ENCODE peak calls at places on chromosomes 4 and X, in six cellular contexts. N, C, Z, R, I and L are unnamed samples.
A peak's percentile ranks its signal among the peaks of the same experiment; 100 is the strongest.

GRCh38 chr4:184807261-184807660 is 18.5 kb downstream of the ACSL1 start:
- DNase-seq in N (no peak), C (no peak), Z (no peak), R (no peak), I (peak; percentile 26), L (no peak)

GRCh38 chrX:153649915-153650782 is 3.1 kb downstream of the DUSP9 start:
- DNase-seq in N (no peak), C (no peak), Z (no peak), R (no peak), I (no peak), L (no peak)

GRCh38 chrX:49727847-49728246 is 32.1 kb upstream of the PAGE1 start:
- DNase-seq in N (no peak), C (no peak), Z (no peak), R (no peak), I (no peak), L (no peak)

GRCh38 chrX:9871871-9872270 is 85.6 kb downstream of the SHROOM2 start:
- DNase-seq in N (no peak), C (no peak), Z (peak; percentile 9), R (no peak), I (peak; percentile 80), L (no peak)

GRCh38 chr4:55498051-55498450 is 48.7 kb downstream of the CLOCK start:
- DNase-seq in N (no peak), C (no peak), Z (peak; percentile 16), R (peak; percentile 12), I (peak; percentile 82), L (no peak)

GRCh38 chr4:82515705-82516104 is 46.1 kb downstream of the TMEM150C start:
- DNase-seq in N (no peak), C (no peak), Z (peak; percentile 53), R (peak; percentile 78), I (peak; percentile 45), L (no peak)

GRCh38 chrX:155870958-155871357 is 10.2 kb upstream of the VAMP7 start:
- DNase-seq in N (no peak), C (no peak), Z (no peak), R (no peak), I (no peak), L (no peak)

GRCh38 chr4:110682311-110682710 is 59.4 kb upstream of the PITX2 start:
- DNase-seq in N (no peak), C (no peak), Z (peak; percentile 10), R (peak; percentile 76), I (no peak), L (no peak)

GRCh38 chr4:165079476-165079875 is 25.8 kb downstream of the TRIM75 start:
- DNase-seq in N (no peak), C (no peak), Z (no peak), R (peak; percentile 45), I (peak; percentile 20), L (peak; percentile 6)

GRCh38 chrX:129842510-129843208 is 1.0 kb downstream of the ZDHHC9 start:
- DNase-seq in N (peak; percentile 25), C (peak; percentile 5), Z (peak; percentile 18), R (peak; percentile 80), I (peak; percentile 35), L (peak; percentile 70)

GRCh38 chr4:25356068-25356467 is 21.0 kb upstream of the ANAPC4 start:
- DNase-seq in N (no peak), C (no peak), Z (no peak), R (no peak), I (no peak), L (no peak)

GRCh38 chrX:21166302-21166982 is 207.8 kb upstream of the CNKSR2 start:
- DNase-seq in N (peak; percentile 11), C (peak; percentile 2), Z (peak; percentile 17), R (peak; percentile 9), I (peak; percentile 5), L (no peak)

GRCh38 chr4:117137143-117137542 is 51.8 kb upstream of the TRAM1L1 start:
- DNase-seq in N (peak; percentile 8), C (no peak), Z (no peak), R (peak; percentile 78), I (peak; percentile 92), L (no peak)

GRCh38 chr4:35163189-35163588 is 1081.1 kb downstream of the ARAP2 start:
- DNase-seq in N (no peak), C (no peak), Z (no peak), R (no peak), I (no peak), L (no peak)